ENCODE peak calls at places on chromosomes 1 and 21, in seven cellular contexts. P is GM12878, O is H1, W is SK-N-SH, Z is HCT116, Y is K562, J is HepG2. A is an unnamed sample.

GRCh38 chr1:227134686-227135314 is 183.5 kb downstream of the CDC42BPA start:
- DNase-seq in W (no peak), J (no peak), Z (no peak), Y (no peak), O (no peak), P (no peak), A (no peak)

GRCh38 chr1:7407980-7408770 is 362.9 kb upstream of the VAMP3 start:
- DNase-seq in W (no peak), Z (no peak), J (no peak), P (no peak), O (peak), Y (no peak), A (no peak)

GRCh38 chr1:76425843-76426145 is 351.2 kb downstream of the ST6GALNAC3 start:
- DNase-seq in Z (no peak), W (no peak), J (no peak), Y (no peak), P (no peak), O (no peak), A (no peak)

GRCh38 chr1:7644906-7645750 is 126.0 kb upstream of the VAMP3 start:
- DNase-seq in P (no peak), W (peak), O (no peak), Y (no peak), Z (no peak), J (peak), A (no peak)

GRCh38 chr1:184965889-184966860 is 8.1 kb downstream of the NIBAN1 start:
- DNase-seq in Y (no peak), W (no peak), J (no peak), Z (no peak), O (no peak), P (no peak), A (no peak)

GRCh38 chr1:10528066-10529014 is 53.6 kb downstream of the PEX14 start:
- DNase-seq in Y (no peak), P (no peak), O (no peak), J (no peak), W (no peak), Z (peak), A (peak)

GRCh38 chr1:222754386-222755139 is 17.6 kb downstream of the FAM177B start:
- DNase-seq in J (no peak), Y (no peak), P (no peak), W (no peak), O (no peak), Z (no peak), A (no peak)

GRCh38 chr21:38646213-38646837 is 148.0 kb upstream of the ERG start:
- DNase-seq in J (no peak), Y (no peak), O (no peak), P (no peak), Z (no peak), W (no peak), A (no peak)

GRCh38 chr1:154583691-154584212 is 16.2 kb downstream of the CHRNB2 start:
- DNase-seq in Z (no peak), W (no peak), O (no peak), J (no peak), P (no peak), Y (no peak), A (no peak)

GRCh38 chr1:24695202-24695974 is 49.9 kb upstream of the CLIC4 start:
- DNase-seq in P (no peak), Y (no peak), O (no peak), J (no peak), Z (no peak), W (no peak), A (no peak)

GRCh38 chr1:232274236-232274855 is 355.6 kb downstream of the SIPA1L2 start:
- DNase-seq in Y (no peak), J (no peak), W (no peak), P (no peak), Z (no peak), O (no peak), A (no peak)

GRCh38 chr1:178492341-178492740 is 4.4 kb downstream of the CLEC20A start:
- DNase-seq in Y (no peak), O (no peak), P (no peak), W (no peak), J (no peak), Z (no peak), A (no peak)

GRCh38 chr1:156848461-156849150 is 10.3 kb downstream of the INSRR start:
- DNase-seq in W (no peak), O (peak), Y (peak), P (no peak), Z (no peak), J (no peak), A (no peak)

GRCh38 chr1:30727796-30728195 is 4.4 kb upstream of the MATN1 start:
- DNase-seq in P (no peak), J (no peak), Y (peak), Z (no peak), O (no peak), W (no peak), A (no peak)

GRCh38 chr1:203638914-203639313 is 12.3 kb downstream of the ATP2B4 start:
- DNase-seq in O (no peak), P (no peak), Y (no peak), J (no peak), W (no peak), Z (no peak), A (no peak)

GRCh38 chr1:40844079-40844478 is 18.1 kb downstream of the CITED4 start:
- DNase-seq in Z (no peak), P (no peak), J (no peak), Y (no peak), O (no peak), W (peak), A (no peak)

GRCh38 chr21:45945066-45945867 is 36.3 kb upstream of the COL6A1 start:
- DNase-seq in Y (no peak), W (no peak), Z (no peak), P (no peak), J (no peak), O (no peak), A (no peak)

GRCh38 chr1:33516891-33517550 is 44.6 kb downstream of the ZSCAN20 start:
- DNase-seq in P (no peak), Z (no peak), Y (no peak), O (no peak), W (peak), J (no peak), A (no peak)

GRCh38 chr1:154607084-154607747 is 770 bp downstream of the ADAR start:
- DNase-seq in J (peak), Z (no peak), W (peak), Y (no peak), P (no peak), O (no peak), A (peak)

GRCh38 chr21:25329227-25329626 is 278.1 kb downstream of the MRPL39 start:
- DNase-seq in P (no peak), O (no peak), Y (no peak), Z (no peak), W (no peak), J (no peak), A (no peak)

GRCh38 chr21:42233067-42233981 is 14.4 kb downstream of the ABCG1 start:
- DNase-seq in J (peak), O (no peak), P (peak), Y (peak), W (peak), Z (no peak), A (peak)

GRCh38 chr1:172380441-172381244 is 39.8 kb upstream of the C1orf105 start:
- DNase-seq in Y (no peak), O (no peak), W (no peak), J (no peak), P (no peak), Z (no peak), A (no peak)

GRCh38 chr1:113792986-113793385 is 19.3 kb downstream of the RSBN1 start:
- DNase-seq in Z (no peak), P (no peak), O (no peak), Y (no peak), J (no peak), W (no peak), A (no peak)

GRCh38 chr1:205576805-205577761 is 54.7 kb downstream of the ELK4 start:
- DNase-seq in Z (no peak), P (no peak), W (no peak), J (no peak), O (no peak), Y (no peak), A (no peak)

DNA sequence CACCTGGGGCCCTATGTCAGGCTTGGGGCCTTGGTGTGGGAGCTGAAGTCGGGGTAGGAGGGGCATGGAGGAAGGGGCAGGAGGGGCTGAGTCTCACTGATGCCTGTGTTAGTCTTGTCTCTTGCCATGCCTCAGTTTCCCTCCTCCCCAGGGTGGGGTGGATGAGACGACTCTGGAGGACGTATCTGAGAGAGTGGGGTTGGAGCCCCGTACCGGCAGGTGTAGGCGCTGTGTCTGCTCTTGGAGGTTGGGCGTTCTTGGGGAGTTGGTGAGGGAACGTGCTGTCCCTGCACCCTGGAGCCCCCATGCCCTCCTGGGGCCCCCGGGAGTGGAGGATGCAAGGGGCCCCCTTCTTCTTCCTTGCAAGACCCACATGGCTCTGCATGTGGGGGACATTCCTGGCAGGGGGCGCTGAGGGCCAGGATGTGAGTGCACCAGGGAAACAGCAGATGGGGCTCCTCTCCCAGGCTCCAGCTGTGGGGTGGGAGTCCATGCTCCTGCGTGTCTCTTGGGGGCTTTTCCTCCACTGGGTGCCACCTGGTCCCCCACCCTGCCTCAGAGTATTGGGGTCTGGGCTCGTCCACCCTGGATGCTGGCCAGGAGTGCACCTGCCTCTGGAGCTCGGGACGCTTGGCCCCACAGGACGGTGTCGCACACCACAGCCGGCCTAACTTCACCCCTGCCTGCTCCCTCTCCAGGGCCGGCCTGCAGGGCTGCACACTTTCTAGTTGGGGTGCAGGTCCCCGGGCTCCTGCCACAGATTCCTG is 1.4 kb upstream of the TNFRSF14 start:
- DNase-seq in W (peak), Y (peak), O (no peak), P (no peak), J (no peak), Z (no peak), A (no peak)
- TF ChIP-seq JUND in W (no peak), Y (no peak), O (no peak), P (no peak), J (no peak), Z (no peak), A (no peak)

GRCh38 chr1:92817986-92818764 is 13.7 kb upstream of the RPL5 start:
- DNase-seq in Z (peak), O (peak), Y (peak), W (peak), J (no peak), P (no peak), A (no peak)
- TF ChIP-seq JUND in Z (no peak), O (no peak), Y (no peak), W (no peak), J (no peak), P (no peak), A (no peak)

GRCh38 chr1:206771353-206771722 is 765 bp downstream of the IL19 start:
- DNase-seq in Z (no peak), W (no peak), Y (no peak), P (no peak), J (no peak), O (no peak), A (no peak)

GRCh38 chr1:206770531-206771352 is at the start of gene IL19:
- DNase-seq in Z (no peak), P (no peak), W (no peak), J (no peak), Y (no peak), O (no peak), A (no peak)

GRCh38 chr1:206769331-206769731 is 1.2 kb upstream of the IL19 start:
- DNase-seq in W (no peak), Z (no peak), O (no peak), J (no peak), P (peak), Y (no peak), A (no peak)

GRCh38 chr1:206768472-206769330 is 1.9 kb upstream of the IL19 start:
- DNase-seq in O (no peak), Y (no peak), W (no peak), Z (no peak), J (no peak), P (no peak), A (no peak)

GRCh38 chr1:206766251-206766856 is 4.2 kb upstream of the IL19 start:
- DNase-seq in O (no peak), W (no peak), Y (peak), P (peak), J (peak), Z (no peak), A (no peak)
- TF ChIP-seq JUND in O (no peak), W (no peak), Y (peak), P (no peak), J (no peak), Z (peak), A (no peak)

GRCh38 chr1:37502104-37502503 is 12.5 kb downstream of the MEAF6 start:
- DNase-seq in Z (no peak), P (no peak), Y (no peak), O (no peak), J (no peak), W (no peak), A (no peak)

GRCh38 chr1:37498872-37499617 is 15.5 kb downstream of the MEAF6 start:
- DNase-seq in J (no peak), Z (no peak), O (no peak), Y (no peak), P (no peak), W (peak), A (no peak)

GRCh38 chr1:37501661-37502060 is 12.9 kb downstream of the MEAF6 start:
- DNase-seq in P (no peak), W (no peak), O (no peak), J (no peak), Y (no peak), Z (no peak), A (no peak)

GRCh38 chr1:37495875-37496274 is 18.7 kb downstream of the MEAF6 start:
- DNase-seq in W (no peak), Z (no peak), J (no peak), O (no peak), P (no peak), Y (no peak), A (no peak)

GRCh38 chr1:37497832-37498231 is 16.7 kb downstream of the MEAF6 start:
- DNase-seq in J (no peak), P (no peak), Y (no peak), O (no peak), Z (no peak), W (no peak), A (no peak)
- TF ChIP-seq JUND in J (no peak), P (no peak), Y (no peak), O (no peak), Z (no peak), W (no peak), A (no peak)

GRCh38 chr1:64357376-64357775 is 112.6 kb upstream of the CACHD1 start:
- DNase-seq in O (no peak), P (no peak), Y (no peak), J (no peak), Z (no peak), W (no peak), A (no peak)
- TF ChIP-seq JUND in O (no peak), P (no peak), Y (no peak), J (no peak), Z (no peak), W (no peak), A (no peak)